ENCODE peak calls at places on chromosomes 4 and X, in five cellular contexts. C is NCI-H2081; S is SK-N-SH; G is stimulated activated CD8-positive, alpha-beta memory T cell treated with anti-CD3 and anti-CD28 coated beads, Interleukin-7, amount 100 ng/mL, for 24 hours; L is small intestine. Q is an unnamed sample.

GRCh38 chr4:129437347-129437746 is 341.4 kb downstream of the C4orf33 start:
- DNase-seq in C (no peak), S (no peak), G (no peak), L (no peak), Q (no peak)

GRCh38 chrX:29490606-29491005 is 724.8 kb upstream of the MAGEB2 start:
- DNase-seq in C (no peak), S (no peak), G (no peak), L (no peak), Q (no peak)

GRCh38 chr4:39529534-39529933 is 2.3 kb upstream of the UGDH start:
- DNase-seq in C (no peak), S (no peak), G (no peak), L (no peak), Q (no peak)

GRCh38 chr4:189117426-189117825 is 823.2 kb upstream of the FRG1 start:
- DNase-seq in C (no peak), S (no peak), G (no peak), L (no peak), Q (no peak)

GRCh38 chr4:5798447-5798846 is 87.4 kb downstream of the EVC start:
- DNase-seq in C (no peak), S (no peak), G (no peak), L (peak; percentile 25), Q (no peak)

GRCh38 chr4:188606635-188607034 is 467.4 kb downstream of the TRIML1 start:
- DNase-seq in C (no peak), S (no peak), G (no peak), L (no peak), Q (no peak)

GRCh38 chr4:161767116-161767515 is 396.7 kb downstream of the FSTL5 start:
- DNase-seq in C (no peak), S (no peak), G (no peak), L (no peak), Q (no peak)

GRCh38 chrX:4547218-4547836 is 833.9 kb upstream of the PRKX start:
- DNase-seq in C (peak; percentile 59), S (peak; percentile 20), G (no peak), L (peak; percentile 2), Q (no peak)

GRCh38 chr4:42361475-42361874 is 35.8 kb upstream of the SHISA3 start:
- DNase-seq in C (no peak), S (no peak), G (no peak), L (no peak), Q (no peak)

GRCh38 chr4:142549726-142550463 is 296.2 kb downstream of the INPP4B start:
- DNase-seq in C (peak; percentile 88), S (no peak), G (no peak), L (peak; percentile 70), Q (no peak)